ENCODE peak calls at places on chromosomes 3 and 15, in eight cellular contexts. N is transverse colon, P is PC-9, S is left lung, E is H1, A is colonic mucosa, F is heart right ventricle, Y is neural progenitor cell. V is an unnamed sample.

GRCh38 chr3:8972614-8973013 is 9.3 kb upstream of the RAD18 start:
- DNase-seq in N (no peak), Y (no peak), E (no peak), S (no peak), P (no peak), F (no peak), A (no peak), V (no peak)

GRCh38 chr3:126985143-126985985 is 2.4 kb downstream of the PLXNA1 start:
- DNase-seq in A (no peak), Y (peak; percentile 59), F (no peak), N (no peak), S (no peak), E (no peak), P (no peak), V (no peak)

GRCh38 chr3:13123765-13124164 is 50.5 kb upstream of the IQSEC1 start:
- DNase-seq in F (no peak), Y (no peak), P (no peak), E (no peak), S (no peak), A (no peak), N (no peak), V (peak; percentile 15)

GRCh38 chr3:185912512-185912911 is 25.3 kb downstream of the TRA2B start:
- DNase-seq in S (no peak), E (no peak), N (no peak), Y (no peak), A (no peak), F (no peak), P (no peak), V (no peak)

GRCh38 chr3:20930034-20930433 is 744.0 kb upstream of the SGO1 start:
- DNase-seq in P (no peak), S (no peak), E (no peak), F (no peak), N (no peak), Y (peak; percentile 42), A (no peak), V (no peak)

GRCh38 chr15:77528290-77528967 is 104.3 kb downstream of the LINGO1 start:
- DNase-seq in Y (no peak), E (no peak), A (no peak), P (no peak), S (peak; percentile 12), F (no peak), N (no peak), V (peak; percentile 39)

GRCh38 chr3:182487621-182488020 is 305.7 kb upstream of the ATP11B start:
- DNase-seq in A (no peak), E (no peak), Y (no peak), S (no peak), N (no peak), P (no peak), F (no peak), V (no peak)

GRCh38 chr3:171193693-171194092 is 167.2 kb upstream of the SLC2A2 start:
- DNase-seq in F (no peak), A (no peak), N (no peak), S (no peak), Y (no peak), E (no peak), P (peak; percentile 44), V (no peak)

DNA sequence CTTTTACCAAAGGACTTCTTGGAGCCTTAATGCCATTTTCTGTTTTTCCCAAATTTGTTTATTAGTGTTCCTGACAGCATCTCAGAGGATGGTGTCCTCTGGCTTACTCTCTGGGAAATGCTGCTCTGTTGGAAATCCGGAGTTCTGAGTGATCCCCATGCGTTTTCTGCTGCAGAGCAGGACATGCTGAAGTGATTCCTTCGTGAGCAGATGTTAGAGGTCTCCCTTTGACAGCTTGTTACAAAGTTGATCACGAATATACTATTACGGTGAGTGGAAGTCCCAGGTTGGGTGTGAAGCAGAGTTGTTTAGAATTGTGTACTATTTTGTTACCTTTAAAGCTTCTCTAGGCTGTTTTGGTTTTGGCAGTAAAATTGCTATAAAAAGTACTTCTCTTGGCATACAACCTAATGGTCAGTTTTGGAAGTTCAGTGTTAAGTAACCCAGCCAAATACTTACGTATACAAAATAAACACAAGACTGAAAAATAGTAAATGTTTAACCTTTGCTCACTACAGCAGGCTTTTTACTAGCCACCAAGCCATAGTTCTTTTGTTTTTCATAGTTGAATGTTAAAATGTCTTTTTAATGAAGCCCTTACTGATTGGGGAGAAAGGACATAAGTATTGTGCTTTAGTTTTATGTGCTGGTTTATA is 15.0 kb upstream of the GOLGA6L9 start:
- DNase-seq in S (no peak), N (no peak), E (no peak), P (no peak), A (no peak), F (no peak), Y (no peak), V (no peak)
- TF ChIP-seq CTCF in S (no peak), N (peak; percentile 14), E (no peak), P (no peak), A (no peak), F (no peak), Y (no peak), V (no peak)

GRCh38 chr3:23762214-23763039 is 43.3 kb upstream of the UBE2E1 start:
- DNase-seq in N (no peak), P (no peak), A (no peak), F (no peak), Y (no peak), S (no peak), E (no peak), V (no peak)
- H3K4me3 ChIP-seq in N (no peak overlapping the region), P (no peak overlapping the region), A (no peak overlapping the region), F (peak overlapping the region; percentile 34), Y (no peak overlapping the region), S (no peak overlapping the region), E (no peak overlapping the region), V (peak overlapping the region; percentile 24)

DNA sequence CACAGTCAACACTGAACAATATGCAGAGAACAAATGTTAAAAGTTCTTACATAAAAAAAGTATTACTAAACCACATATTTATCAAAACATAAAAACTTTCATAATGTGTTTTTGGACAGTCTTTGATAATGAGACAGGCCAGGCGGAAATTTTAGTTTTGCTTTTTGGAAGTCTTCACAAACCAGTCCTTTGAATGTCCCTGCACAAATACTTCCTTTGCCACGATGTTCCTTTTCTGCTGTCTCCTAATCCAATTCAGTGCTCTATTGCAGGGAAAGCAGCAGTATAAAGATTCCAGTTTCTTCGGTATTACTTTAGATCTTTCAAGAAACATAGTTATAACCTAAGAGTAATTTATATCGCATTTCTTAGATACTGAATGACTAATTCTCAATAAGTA is 135.9 kb downstream of the TBL1XR1 start:
- DNase-seq in A (no peak), P (no peak), Y (no peak), F (no peak), E (no peak), S (no peak), N (no peak), V (no peak)
- H3K4me1 ChIP-seq in A (no peaks in the 10 kb centered on the region), P (peaks cover 6% of the 10 kb centered on the region), Y (peaks cover 24% of the 10 kb centered on the region), F (peaks cover 87% of the 10 kb centered on the region), E (no peaks in the 10 kb centered on the region), S (peaks cover 11% of the 10 kb centered on the region), N (peaks cover 5% of the 10 kb centered on the region), V (no peaks in the 10 kb centered on the region)

DNA sequence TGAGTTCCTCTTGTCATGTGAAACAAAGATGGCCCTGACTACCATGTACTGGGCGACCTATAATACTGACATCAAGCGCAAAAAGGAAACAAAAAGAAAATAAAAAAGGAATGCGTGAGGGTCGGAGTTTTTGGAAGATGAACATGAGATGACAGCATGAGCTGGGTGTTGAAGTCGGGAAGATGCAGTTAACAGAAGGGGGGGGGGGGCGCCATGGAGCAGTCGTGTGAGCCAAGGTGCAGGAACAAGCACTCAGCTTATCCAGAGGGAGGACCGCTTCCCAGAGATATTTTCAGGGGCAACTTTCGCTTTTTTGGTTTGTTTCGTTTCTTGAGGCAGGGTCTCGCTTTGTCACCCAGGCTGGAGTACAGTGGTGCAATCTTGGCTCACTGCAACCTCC is 110.2 kb downstream of the RORA start:
- DNase-seq in S (no peak), N (no peak), P (no peak), F (no peak), Y (peak; percentile 37), A (no peak), E (peak; percentile 21), V (no peak)
- TF ChIP-seq CTCF in S (no peak), N (no peak), P (no peak), F (no peak), Y (peak; percentile 54), A (no peak), E (peak; percentile 45), V (no peak)